ENCODE peak calls at places on chromosomes 1 and 21, in four cellular contexts. P, O, X and B are unnamed samples.

GRCh38 chr1:150387200-150387599 is 23.3 kb downstream of the RPRD2 start:
- DNase-seq in O (no peak), X (no peak), P (peak; percentile 81), B (no peak)

GRCh38 chr1:201399352-201400126 is 415 bp upstream of the LAD1 start:
- DNase-seq in P (peak; percentile 57), O (no peak), X (peak; percentile 26), B (peak; percentile 76)

GRCh38 chr1:204493145-204493881 is 1.3 kb downstream of the PIK3C2B start:
- DNase-seq in X (no peak), O (no peak), P (peak; percentile 73), B (no peak)

GRCh38 chr21:46393941-46394818 is 64.5 kb upstream of the DIP2A start:
- DNase-seq in X (no peak), P (peak; percentile 12), O (no peak), B (no peak)

GRCh38 chr1:78676347-78676982 is 26.8 kb downstream of the IFI44 start:
- DNase-seq in O (no peak), P (peak; percentile 39), X (peak; percentile 49), B (no peak)

GRCh38 chr1:160256396-160257046 is 5.8 kb downstream of the DCAF8 start:
- DNase-seq in X (no peak), O (no peak), P (no peak), B (no peak)

GRCh38 chr1:203754455-203754864 is 10.5 kb upstream of the LAX1 start:
- DNase-seq in O (peak; percentile 68), P (no peak), X (no peak), B (no peak)

GRCh38 chr1:46749403-46749802 is 30.5 kb upstream of the EFCAB14 start:
- DNase-seq in O (no peak), X (no peak), P (no peak), B (no peak)

GRCh38 chr1:160795951-160796383 is at the start of gene LY9:
- DNase-seq in X (no peak), O (peak; percentile 97), P (no peak), B (no peak)

GRCh38 chr1:110684476-110684875 is 9.7 kb upstream of the KCNA3 start:
- DNase-seq in X (no peak), P (no peak), O (no peak), B (no peak)

GRCh38 chr21:44364151-44365053 is 11.0 kb downstream of the TRPM2 start:
- DNase-seq in P (no peak), X (no peak), O (no peak), B (no peak)

GRCh38 chr21:44366586-44367211 is 13.3 kb downstream of the TRPM2 start:
- DNase-seq in X (no peak), P (no peak), O (no peak), B (no peak)

GRCh38 chr21:44363278-44363677 is 9.9 kb downstream of the TRPM2 start:
- DNase-seq in X (no peak), P (no peak), O (no peak), B (no peak)

GRCh38 chr21:44365967-44366585 is 12.7 kb downstream of the TRPM2 start:
- DNase-seq in P (no peak), X (no peak), O (no peak), B (no peak)

DNA sequence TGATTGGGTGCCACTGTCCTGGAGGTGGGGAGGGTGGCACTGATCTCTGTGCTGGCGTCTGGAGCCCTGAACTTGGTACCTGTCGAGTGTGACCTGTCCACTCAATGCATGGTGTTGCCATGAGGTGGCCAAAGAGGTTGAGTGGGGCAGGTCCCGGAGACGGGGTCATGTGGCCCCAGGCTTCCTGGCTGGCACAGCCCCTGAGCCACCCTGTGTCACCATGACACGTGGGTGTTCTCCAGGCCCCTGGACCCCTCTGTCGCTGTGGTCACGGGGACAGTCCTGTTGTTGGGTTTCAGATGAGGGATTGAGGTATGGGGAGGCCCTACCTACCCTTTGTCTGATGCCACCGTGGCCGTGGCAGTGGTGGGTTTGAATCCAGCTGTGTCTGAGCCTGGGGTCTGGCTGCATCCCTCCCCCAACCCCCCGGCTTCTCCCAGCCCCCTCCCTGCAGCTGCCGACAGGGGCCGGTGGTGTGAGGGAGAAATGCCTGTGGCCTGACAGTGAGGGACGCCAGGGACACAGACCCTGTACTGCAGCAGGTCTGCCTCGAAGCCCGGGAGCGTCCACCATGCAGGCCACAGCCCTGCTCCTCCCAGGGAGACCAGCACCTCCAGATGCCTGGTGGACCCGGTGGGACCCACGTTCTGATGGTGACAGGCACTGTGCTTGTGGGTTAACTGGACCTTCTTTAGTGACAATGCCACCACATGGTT is 12.0 kb downstream of the TRPM2 start:
- DNase-seq in P (no peak), O (no peak), X (no peak), B (no peak)
- TF ChIP-seq CREM in P (no peak), O (no peak), X (no peak), B (no peak)

GRCh38 chr1:207084241-207084640 is 4.4 kb upstream of the C4BPB start:
- DNase-seq in X (no peak), P (no peak), O (no peak), B (no peak)

GRCh38 chr1:207081806-207082205 is 6.9 kb upstream of the C4BPB start:
- DNase-seq in X (no peak), P (no peak), O (no peak), B (no peak)

GRCh38 chr1:207088161-207088560 is 499 bp upstream of the C4BPB start:
- DNase-seq in X (no peak), O (no peak), P (no peak), B (no peak)

GRCh38 chr1:207085887-207086286 is 2.8 kb upstream of the C4BPB start:
- DNase-seq in X (no peak), O (no peak), P (no peak), B (no peak)

DNA sequence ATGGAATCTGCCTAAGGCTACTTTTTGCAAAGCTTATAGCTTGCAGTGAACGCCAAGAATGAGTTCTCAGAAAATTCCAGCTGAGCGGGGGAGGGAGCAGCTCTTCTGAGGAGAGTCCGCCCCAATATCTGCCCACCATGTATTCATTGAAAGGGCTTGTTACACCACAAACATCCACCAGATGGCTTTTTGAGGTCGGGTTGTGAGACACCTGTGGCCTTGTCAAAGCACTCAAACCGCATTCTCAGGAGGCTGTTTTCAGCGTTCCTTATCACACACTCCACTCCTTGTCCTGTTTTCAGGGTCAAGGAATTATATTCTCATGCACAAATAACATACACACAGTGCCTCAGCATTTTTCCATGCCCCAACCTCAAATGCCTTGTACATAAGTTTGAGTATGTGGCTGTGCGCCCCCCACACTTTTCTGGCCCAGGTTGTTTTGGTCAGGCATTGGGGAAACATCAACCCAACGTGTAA is 3.9 kb upstream of the C4BPB start:
- DNase-seq in X (peak; percentile 77), O (no peak), P (peak; percentile 71), B (peak; percentile 52)
- TF ChIP-seq CREM in X (peak; percentile 64), O (no peak), P (no peak), B (no peak)

DNA sequence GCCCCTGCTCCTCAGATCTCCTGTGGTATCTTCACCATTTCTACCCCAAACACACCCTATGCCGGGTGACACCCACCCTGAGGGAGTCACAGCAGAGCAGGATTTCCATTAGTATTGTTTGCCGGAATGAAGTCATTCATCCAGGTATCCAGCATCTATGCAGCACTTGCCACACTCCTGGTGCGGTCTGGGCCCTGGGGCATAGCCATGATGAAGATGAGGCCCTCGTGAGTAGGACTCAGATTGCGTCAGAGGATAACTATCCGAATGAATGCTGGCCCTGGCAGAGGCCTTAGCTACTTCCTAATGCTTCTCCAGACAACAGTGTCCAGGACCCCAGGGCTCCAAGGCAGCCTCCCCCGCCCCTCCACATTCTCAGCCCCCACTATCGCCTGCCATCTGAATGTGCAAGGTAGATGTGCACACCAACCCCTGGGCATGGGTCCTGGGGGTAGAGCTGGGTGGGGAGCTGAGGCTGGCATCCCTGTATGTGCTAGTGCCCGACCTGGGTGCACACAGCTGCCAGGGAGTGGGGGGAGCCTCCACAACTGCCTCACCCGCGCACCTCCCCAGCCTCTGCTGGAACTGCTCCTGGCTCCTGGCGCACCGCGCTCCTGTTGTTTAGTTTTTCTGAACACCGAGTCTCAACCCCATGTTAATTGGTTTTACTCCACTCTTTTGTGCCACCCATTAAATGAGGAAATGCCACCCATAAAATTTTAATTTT is 25.5 kb upstream of the ZC3H12A start:
- DNase-seq in O (no peak), P (no peak), X (no peak), B (no peak)
- TF ChIP-seq CREM in O (no peak), P (no peak), X (no peak), B (no peak)

GRCh38 chr1:62175568-62176179 is 19.0 kb upstream of the L1TD1 start:
- DNase-seq in X (peak; percentile 21), O (no peak), P (peak; percentile 47), B (peak; percentile 45)
- TF ChIP-seq CREM in X (no peak), O (no peak), P (no peak), B (no peak)

DNA sequence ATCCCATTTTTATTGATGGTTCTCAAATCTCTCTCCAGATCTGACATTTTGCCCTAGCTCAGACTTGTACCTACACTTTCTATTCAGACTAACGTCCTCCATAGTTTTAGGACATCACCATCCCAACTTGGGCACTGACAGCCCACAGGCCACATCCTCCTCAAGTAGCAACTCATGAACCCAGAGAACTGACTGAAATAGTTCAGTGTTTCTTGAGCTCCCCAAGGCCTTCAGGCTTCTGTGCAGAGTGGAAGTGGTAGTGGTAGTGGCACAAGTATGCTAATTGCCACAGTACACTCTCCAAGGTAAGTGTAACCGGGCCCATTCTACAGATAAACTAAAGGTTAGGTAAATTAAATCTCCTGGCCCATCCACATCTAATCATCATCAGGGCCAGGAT is 112.6 kb downstream of the SLC45A1 start:
- DNase-seq in X (no peak), P (no peak), O (no peak), B (no peak)
- TF ChIP-seq CREM in X (no peak), P (no peak), O (no peak), B (no peak)

GRCh38 chr1:209621329-209621728 is 30.9 kb downstream of the LAMB3 start:
- DNase-seq in P (no peak), O (no peak), X (no peak), B (no peak)

GRCh38 chr1:209622841-209623829 is 29.1 kb downstream of the LAMB3 start:
- DNase-seq in X (no peak), P (no peak), O (no peak), B (no peak)

GRCh38 chr1:209620484-209620879 is 31.7 kb downstream of the LAMB3 start:
- DNase-seq in X (no peak), O (no peak), P (no peak), B (no peak)

GRCh38 chr1:209619696-209620483 is 32.3 kb downstream of the LAMB3 start:
- DNase-seq in X (no peak), O (no peak), P (no peak), B (no peak)

DNA sequence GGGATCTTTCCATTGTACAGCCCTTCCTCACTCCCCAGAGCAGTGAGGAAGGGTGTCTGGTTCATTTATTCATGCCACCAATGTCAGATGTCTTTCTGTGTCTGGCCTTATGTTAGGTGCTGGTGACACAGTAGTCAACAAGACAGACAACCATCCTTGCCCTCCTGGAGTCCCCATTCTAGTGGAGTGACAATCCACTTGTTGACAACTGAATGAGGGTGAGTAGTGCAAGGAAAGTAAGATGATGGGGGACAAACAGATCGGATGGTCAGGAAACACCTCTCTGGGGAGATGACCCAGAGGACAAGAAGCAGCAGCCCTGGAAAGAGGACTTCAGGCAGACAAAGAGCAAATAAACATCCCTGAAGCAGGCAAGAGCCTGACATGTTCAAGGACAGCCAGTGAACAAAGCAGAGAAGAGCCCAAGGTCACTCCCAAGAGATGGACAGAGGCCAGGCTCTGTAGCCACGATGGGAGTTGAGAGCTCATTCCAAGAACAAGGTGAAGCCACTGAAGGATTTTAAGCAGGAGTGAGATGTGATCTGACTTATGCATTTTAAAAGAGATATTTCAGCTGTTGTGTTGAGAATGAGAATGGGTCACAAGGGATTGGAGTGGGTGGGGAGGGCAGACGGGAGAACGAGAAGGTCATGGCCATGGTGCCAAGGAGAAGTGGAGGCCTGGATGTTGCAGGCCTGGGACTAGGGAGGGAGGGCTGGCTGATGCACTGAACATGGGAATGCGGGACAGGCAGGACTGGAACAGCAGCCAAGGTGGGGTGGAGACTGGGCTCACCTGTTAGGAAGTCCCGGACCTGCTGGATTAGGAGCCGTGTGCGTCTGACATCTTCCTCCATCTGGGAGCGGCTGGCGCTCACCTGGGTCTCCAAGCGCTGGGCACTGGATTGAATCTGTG is 30.2 kb downstream of the LAMB3 start:
- DNase-seq in P (peak; percentile 20), X (no peak), O (no peak), B (no peak)
- TF ChIP-seq CREM in P (no peak), X (no peak), O (no peak), B (no peak)